ENCODE peak calls at places on chromosomes 13 and 19, in eight cellular contexts. H is breast epithelium, N is ovary, A is IMR-90, Y is tibial nerve, S is prostate gland, C is upper lobe of left lung, U is H1. D is an unnamed sample.

GRCh38 chr13:39102981-39103490 is 64.8 kb downstream of the NHLRC3 start:
- DNase-seq in H (no peak), N (no peak), A (no peak), Y (no peak), S (no peak), C (no peak), U (no peak), D (no peak)

GRCh38 chr19:8210660-8211101 is 1.5 kb downstream of the CERS4 start:
- DNase-seq in H (no peak), N (no peak), A (no peak), Y (no peak), S (peak; percentile 36), C (no peak), U (no peak), D (no peak)

GRCh38 chr19:54391589-54392061 is 23.6 kb upstream of the TTYH1 start:
- DNase-seq in H (no peak), N (no peak), A (no peak), Y (no peak), S (no peak), C (no peak), U (peak; percentile 50), D (no peak)

GRCh38 chr19:35767288-35768081 is 7.9 kb upstream of the ARHGAP33 start:
- DNase-seq in H (no peak), N (peak; percentile 92), A (no peak), Y (no peak), S (no peak), C (peak; percentile 80), U (peak; percentile 89), D (no peak)

GRCh38 chr13:26919311-26919710 is 158.7 kb upstream of the GPR12 start:
- DNase-seq in H (no peak), N (no peak), A (no peak), Y (no peak), S (no peak), C (no peak), U (no peak), D (no peak)

GRCh38 chr19:46361915-46362314 is 15.0 kb downstream of the PPP5C start:
- DNase-seq in H (no peak), N (no peak), A (peak; percentile 38), Y (no peak), S (no peak), C (no peak), U (no peak), D (no peak)

GRCh38 chr19:14346279-14346678 is 35.0 kb upstream of the ADGRE5 start:
- DNase-seq in H (no peak), N (no peak), A (no peak), Y (no peak), S (no peak), C (no peak), U (no peak), D (no peak)

GRCh38 chr13:95073826-95074345 is 227.4 kb downstream of the ABCC4 start:
- DNase-seq in H (no peak), N (no peak), A (no peak), Y (no peak), S (no peak), C (no peak), U (no peak), D (no peak)

GRCh38 chr19:3890590-3890989 is 10.1 kb downstream of the ATCAY start:
- DNase-seq in H (no peak), N (no peak), A (no peak), Y (no peak), S (no peak), C (no peak), U (no peak), D (no peak)

GRCh38 chr13:19957320-19958118 is 1.0 kb upstream of the ZMYM2 start:
- DNase-seq in H (peak; percentile 74), N (peak; percentile 86), A (peak; percentile 18), Y (peak; percentile 69), S (peak; percentile 78), C (peak; percentile 93), U (peak; percentile 86), D (peak; percentile 79)

GRCh38 chr19:45113628-45114027 is 20.6 kb downstream of the PPP1R37 start:
- DNase-seq in H (no peak), N (no peak), A (no peak), Y (no peak), S (peak; percentile 51), C (no peak), U (no peak), D (no peak)

GRCh38 chr19:7177926-7178325 is 108.4 kb downstream of the ZNF557 start:
- DNase-seq in H (no peak), N (no peak), A (peak; percentile 50), Y (no peak), S (no peak), C (no peak), U (no peak), D (no peak)

GRCh38 chr13:102198418-102199322 is 203.2 kb downstream of the FGF14 start:
- DNase-seq in H (no peak), N (no peak), A (peak; percentile 59), Y (no peak), S (no peak), C (no peak), U (no peak), D (no peak)

GRCh38 chr13:112078879-112079526 is 12.1 kb downstream of the SOX1 start:
- DNase-seq in H (no peak), N (no peak), A (no peak), Y (no peak), S (no peak), C (no peak), U (no peak), D (no peak)

GRCh38 chr19:6108721-6109633 is 1.3 kb downstream of the RFX2 start:
- DNase-seq in H (peak; percentile 68), N (peak; percentile 80), A (peak; percentile 66), Y (peak; percentile 43), S (peak; percentile 36), C (peak; percentile 93), U (peak; percentile 54), D (peak; percentile 56)

GRCh38 chr19:45068041-45068440 is 8.2 kb downstream of the ZNF296 start:
- DNase-seq in H (no peak), N (no peak), A (no peak), Y (no peak), S (no peak), C (no peak), U (no peak), D (no peak)

GRCh38 chr19:6073858-6074708 is 36.2 kb downstream of the RFX2 start:
- DNase-seq in H (peak; percentile 12), N (no peak), A (no peak), Y (no peak), S (no peak), C (no peak), U (no peak), D (peak; percentile 35)

GRCh38 chr13:67833564-67833963 is 603.4 kb upstream of the PCDH9 start:
- DNase-seq in H (no peak), N (no peak), A (no peak), Y (no peak), S (no peak), C (no peak), U (no peak), D (no peak)

GRCh38 chr13:110566201-110566600 is 4.7 kb upstream of the RAB20 start:
- DNase-seq in H (no peak), N (no peak), A (no peak), Y (no peak), S (no peak), C (no peak), U (no peak), D (no peak)

GRCh38 chr13:42329239-42329638 is 57.3 kb downstream of the AKAP11 start:
- DNase-seq in H (no peak), N (no peak), A (no peak), Y (no peak), S (no peak), C (no peak), U (no peak), D (no peak)

GRCh38 chr13:42328672-42329071 is 56.7 kb downstream of the AKAP11 start:
- DNase-seq in H (no peak), N (no peak), A (no peak), Y (no peak), S (no peak), C (no peak), U (no peak), D (no peak)

GRCh38 chr13:42330991-42331390 is 59.0 kb downstream of the AKAP11 start:
- DNase-seq in H (no peak), N (no peak), A (peak; percentile 31), Y (no peak), S (no peak), C (no peak), U (no peak), D (no peak)

GRCh38 chr13:42322806-42323205 is 50.9 kb downstream of the AKAP11 start:
- DNase-seq in H (no peak), N (no peak), A (no peak), Y (no peak), S (no peak), C (no peak), U (no peak), D (no peak)

DNA sequence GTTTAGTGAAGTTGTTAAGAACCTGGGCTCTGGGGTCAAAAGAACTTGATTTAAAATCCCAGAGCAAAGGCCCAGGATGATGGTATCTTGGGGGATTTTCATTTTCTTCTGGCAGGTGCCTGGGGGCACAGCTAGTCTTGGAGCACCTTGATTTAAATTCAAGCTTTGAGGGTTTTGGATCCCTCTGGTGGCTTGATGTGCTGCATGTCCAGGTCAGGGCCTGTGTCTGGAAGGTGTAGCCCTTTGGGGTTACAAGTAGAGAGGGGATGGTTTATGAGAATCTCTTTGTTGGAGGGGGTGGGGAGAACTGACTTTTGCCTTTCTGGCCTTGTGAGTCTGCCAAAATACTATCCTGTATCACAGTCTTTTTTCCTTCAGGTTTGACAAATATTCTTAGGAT is 55.8 kb downstream of the AKAP11 start:
- DNase-seq in H (no peak), N (no peak), A (no peak), Y (no peak), S (no peak), C (no peak), U (no peak), D (no peak)
- H3K36me3 ChIP-seq in H (no peaks in the 10 kb centered on the region), N (no peaks in the 10 kb centered on the region), A (no peaks in the 10 kb centered on the region), Y (no peaks in the 10 kb centered on the region), S (no peaks in the 10 kb centered on the region), C (no peaks in the 10 kb centered on the region), U (no peaks in the 10 kb centered on the region), D (no peaks in the 10 kb centered on the region)

GRCh38 chr13:40564342-40564997 is 102.0 kb downstream of the FOXO1 start:
- DNase-seq in H (no peak), N (no peak), A (no peak), Y (no peak), S (no peak), C (no peak), U (no peak), D (no peak)
- TF ChIP-seq CTCF in H (no peak), N (no peak), A (no peak), Y (no peak), S (no peak), C (no peak), U (no peak), D (peak; percentile 20)

GRCh38 chr19:49127674-49128544 is 8.6 kb downstream of the PPFIA3 start:
- DNase-seq in H (peak; percentile 93), N (peak; percentile 96), A (peak; percentile 95), Y (peak; percentile 87), S (peak; percentile 96), C (peak; percentile 98), U (peak; percentile 97), D (peak; percentile 99)
- TF ChIP-seq POLR2A in H (no peak), N (no peak), A (no peak), Y (no peak), S (peak; percentile 61), C (no peak), U (peak; percentile 69), D (no peak)

DNA sequence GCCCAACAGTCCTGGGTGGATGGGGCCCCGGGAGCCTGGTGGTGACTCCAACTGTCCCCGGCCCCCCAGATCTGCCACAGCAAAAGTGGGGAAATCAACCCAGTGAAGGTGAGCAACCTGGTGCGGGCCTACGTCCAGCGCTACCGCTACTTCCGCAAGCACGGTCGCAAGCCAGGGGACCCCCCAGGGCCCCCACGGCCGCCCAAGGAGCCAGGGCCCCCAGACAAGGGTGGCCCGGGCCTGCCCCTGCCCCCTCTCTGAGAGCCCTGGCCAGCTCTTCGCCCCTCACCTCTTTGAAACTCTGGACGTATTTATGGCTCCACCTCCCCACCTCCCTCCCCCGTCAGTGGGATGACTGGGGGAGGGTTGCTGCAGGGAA is 7.5 kb downstream of the IRF3 start:
- DNase-seq in H (no peak), N (no peak), A (no peak), Y (no peak), S (no peak), C (peak; percentile 70), U (no peak), D (no peak)
- H3K36me3 ChIP-seq in H (peaks cover 7% of the 10 kb centered on the region), N (no peaks in the 10 kb centered on the region), A (peaks cover 83% of the 10 kb centered on the region), Y (peaks cover 5% of the 10 kb centered on the region), S (peaks cover 29% of the 10 kb centered on the region), C (peaks cover 100% of the 10 kb centered on the region), U (peaks cover 43% of the 10 kb centered on the region), D (peaks cover 27% of the 10 kb centered on the region)

D was measured in right lobe of liver.